ENCODE peak calls at places on chromosomes 2 and 18, in eight cellular contexts. G, S, R, X, J, M, A and I are unnamed samples.
A peak's percentile ranks its signal among the peaks of the same experiment; 100 is the strongest.

GRCh38 chr2:126978333-126978732 is 79.6 kb downstream of the TEX51 start:
- DNase-seq in G (no peak), S (no peak), R (no peak), X (no peak), J (no peak), M (no peak), A (no peak), I (no peak)

GRCh38 chr2:215409331-215410127 is 26.3 kb downstream of the FN1 start:
- DNase-seq in G (no peak), S (no peak), R (no peak), X (no peak), J (no peak), M (no peak), A (no peak), I (no peak)

GRCh38 chr2:237922641-237923361 is 44.0 kb upstream of the UBE2F start:
- DNase-seq in G (no peak), S (no peak), R (no peak), X (no peak), J (no peak), M (no peak), A (peak; percentile 30), I (no peak)

GRCh38 chr2:103817746-103818145 is 1036.2 kb upstream of the POU3F3 start:
- DNase-seq in G (no peak), S (no peak), R (no peak), X (no peak), J (no peak), M (no peak), A (no peak), I (no peak)

GRCh38 chr2:240585681-240586197 is 795 bp upstream of the CAPN10 start:
- DNase-seq in G (no peak), S (no peak), R (no peak), X (peak; percentile 41), J (no peak), M (no peak), A (no peak), I (no peak)

GRCh38 chr2:24304621-24305020 is 55.7 kb downstream of the ITSN2 start:
- DNase-seq in G (no peak), S (no peak), R (no peak), X (no peak), J (peak; percentile 30), M (no peak), A (no peak), I (no peak)

GRCh38 chr2:226179010-226179409 is 620.6 kb downstream of the IRS1 start:
- DNase-seq in G (no peak), S (no peak), R (no peak), X (no peak), J (no peak), M (no peak), A (no peak), I (no peak)

GRCh38 chr2:120203341-120204021 is 19.7 kb downstream of the TMEM185B start:
- DNase-seq in G (no peak), S (no peak), R (no peak), X (no peak), J (no peak), M (peak; percentile 26), A (peak; percentile 17), I (no peak)

GRCh38 chr2:219368690-219369108 is 19.0 kb downstream of the DNPEP start:
- DNase-seq in G (peak; percentile 34), S (no peak), R (no peak), X (no peak), J (peak; percentile 89), M (no peak), A (no peak), I (no peak)

DNA sequence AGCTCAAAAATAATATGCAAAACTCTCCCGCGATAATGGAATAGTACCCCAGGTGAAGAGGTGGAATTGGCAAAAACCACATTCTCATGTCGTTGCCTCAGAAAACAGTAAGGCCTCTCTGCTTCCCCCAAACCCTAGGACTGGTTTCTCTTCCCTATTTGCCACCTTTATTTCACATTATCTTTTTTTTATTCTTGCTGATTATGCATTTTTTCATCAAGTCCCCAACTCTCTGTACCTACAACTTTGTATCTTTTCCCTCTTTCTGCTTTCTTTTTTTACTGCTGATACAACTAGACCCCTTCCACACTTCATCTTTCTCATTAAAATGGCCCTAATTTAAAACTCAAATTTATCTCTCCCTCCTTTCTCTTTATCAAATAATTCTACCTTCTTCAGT is 1472.2 kb downstream of the SUCLG1 start:
- DNase-seq in G (no peak), S (no peak), R (no peak), X (no peak), J (no peak), M (no peak), A (no peak), I (no peak)
- H3K4me3 ChIP-seq in G (no peak overlapping the region), S (no peak overlapping the region), R (no peak overlapping the region), X (no peak overlapping the region), J (no peak overlapping the region), M (no peak overlapping the region), A (no peak overlapping the region), I (no peak overlapping the region)

GRCh38 chr2:66432801-66433694 is 1.9 kb upstream of the MEIS1 start:
- DNase-seq in G (peak; percentile 94), S (peak; percentile 94), R (no peak), X (peak; percentile 77), J (peak; percentile 98), M (peak; percentile 88), A (peak; percentile 96), I (no peak)
- H3K4me3 ChIP-seq in G (peak overlapping the region; percentile 65), S (peak overlapping the region; percentile 79), R (no peak overlapping the region), X (peak overlapping the region; percentile 71), J (peak overlapping the region; percentile 92), M (peak overlapping the region; percentile 74), A (peak overlapping the region; percentile 10), I (peak overlapping the region; percentile 30)

DNA sequence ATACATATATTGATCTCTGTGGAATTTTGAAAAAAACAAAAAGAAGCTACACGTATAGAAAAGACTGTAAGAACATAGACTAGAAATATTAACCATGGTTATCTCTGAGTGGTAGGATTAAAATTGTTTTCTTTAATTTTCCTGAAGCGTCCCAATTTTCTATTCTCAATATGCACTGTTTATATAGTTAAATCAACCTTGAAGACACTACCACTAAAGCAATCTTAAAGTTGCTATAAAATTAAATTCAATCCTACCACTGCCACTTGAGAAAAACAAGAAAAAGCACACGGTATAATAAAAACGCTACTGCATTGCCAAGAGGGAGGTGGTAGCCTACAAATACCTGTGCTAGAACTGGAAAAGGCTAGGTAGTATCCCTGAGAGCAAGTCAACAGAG is 47.2 kb downstream of the TRIP12 start:
- DNase-seq in G (no peak), S (no peak), R (no peak), X (no peak), J (no peak), M (no peak), A (no peak), I (no peak)
- H3K4me3 ChIP-seq in G (no peak overlapping the region), S (no peak overlapping the region), R (no peak overlapping the region), X (no peak overlapping the region), J (no peak overlapping the region), M (no peak overlapping the region), A (no peak overlapping the region), I (no peak overlapping the region)

GRCh38 chr2:8514748-8515389 is 167.0 kb upstream of the ID2 start:
- DNase-seq in G (no peak), S (no peak), R (peak; percentile 95), X (peak; percentile 3), J (no peak), M (no peak), A (no peak), I (no peak)
- H3K4me3 ChIP-seq in G (no peak overlapping the region), S (no peak overlapping the region), R (peak overlapping the region; percentile 45), X (no peak overlapping the region), J (no peak overlapping the region), M (no peak overlapping the region), A (no peak overlapping the region), I (no peak overlapping the region)

GRCh38 chr2:28976584-28976983 is 4.5 kb upstream of the TOGARAM2 start:
- DNase-seq in G (peak; percentile 66), S (no peak), R (no peak), X (peak; percentile 59), J (peak; percentile 55), M (no peak), A (peak; percentile 41), I (no peak)
- H3K4me3 ChIP-seq in G (no peak overlapping the region), S (no peak overlapping the region), R (no peak overlapping the region), X (no peak overlapping the region), J (no peak overlapping the region), M (no peak overlapping the region), A (no peak overlapping the region), I (no peak overlapping the region)

GRCh38 chr2:46942143-46942526 is 26.5 kb upstream of the MCFD2 start:
- DNase-seq in G (no peak), S (no peak), R (peak; percentile 85), X (peak; percentile 76), J (no peak), M (peak; percentile 50), A (peak; percentile 50), I (no peak)

GRCh38 chr2:46945671-46946070 is 30.1 kb upstream of the MCFD2 start:
- DNase-seq in G (no peak), S (no peak), R (no peak), X (no peak), J (no peak), M (no peak), A (no peak), I (no peak)

GRCh38 chr2:46942891-46943626 is 27.5 kb upstream of the MCFD2 start:
- DNase-seq in G (no peak), S (no peak), R (peak; percentile 16), X (no peak), J (no peak), M (no peak), A (no peak), I (no peak)

GRCh38 chr2:46947841-46948240 is 32.2 kb upstream of the MCFD2 start:
- DNase-seq in G (no peak), S (no peak), R (no peak), X (no peak), J (no peak), M (no peak), A (no peak), I (no peak)

DNA sequence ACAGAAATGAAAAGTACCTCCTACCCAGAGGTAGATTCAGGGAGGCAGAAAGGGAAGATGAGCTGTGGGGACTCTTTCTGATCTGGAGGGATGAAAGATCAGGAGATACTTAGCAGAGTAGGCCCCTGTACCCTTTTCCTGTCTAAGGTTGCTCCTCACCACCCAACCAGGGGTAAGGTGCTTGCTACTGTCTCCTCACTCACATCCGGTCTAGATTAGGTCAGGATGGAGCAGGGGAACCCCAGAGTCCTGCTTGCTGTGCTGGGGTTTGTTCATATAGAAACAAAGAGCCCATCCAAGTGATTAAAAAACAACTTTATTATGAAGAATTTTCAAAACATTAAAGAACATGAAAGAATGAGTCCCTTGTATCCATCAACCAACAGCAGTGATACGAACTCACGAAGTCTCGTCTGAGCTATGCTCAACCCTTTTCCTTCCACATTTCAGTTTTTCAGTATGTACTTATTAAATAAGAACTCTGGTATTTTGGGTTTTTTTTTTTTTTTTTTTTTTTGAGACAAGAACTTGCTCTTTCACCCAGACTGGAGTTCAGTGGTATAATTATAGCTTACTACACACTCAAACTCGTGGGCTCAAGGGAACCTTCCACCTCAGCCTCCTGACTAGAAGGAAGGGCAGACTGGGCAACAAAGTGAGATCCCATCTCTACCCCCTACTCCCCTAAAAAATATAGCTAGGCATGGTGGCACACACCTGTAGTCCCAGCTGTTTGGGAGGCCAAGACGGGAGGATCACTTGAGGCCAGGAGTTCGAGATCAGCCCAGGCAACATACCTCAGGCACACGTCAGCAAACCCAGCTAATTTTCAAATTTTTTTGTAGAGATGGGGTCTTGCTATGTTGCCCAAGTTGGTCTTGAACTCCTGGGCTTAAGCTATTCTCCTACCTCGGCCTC is 28.5 kb upstream of the MCFD2 start:
- DNase-seq in G (no peak), S (no peak), R (peak; percentile 92), X (no peak), J (no peak), M (no peak), A (no peak), I (no peak)
- H3K4me3 ChIP-seq in G (no peak overlapping the region), S (no peak overlapping the region), R (peak overlapping the region; percentile 99), X (peak overlapping the region; percentile 96), J (no peak overlapping the region), M (no peak overlapping the region), A (no peak overlapping the region), I (no peak overlapping the region)

GRCh38 chr18:58263055-58263732 is 219.2 kb downstream of the NEDD4L start:
- DNase-seq in G (no peak), S (no peak), R (no peak), X (no peak), J (no peak), M (no peak), A (no peak), I (no peak)
- H3K4me3 ChIP-seq in G (no peak overlapping the region), S (no peak overlapping the region), R (no peak overlapping the region), X (no peak overlapping the region), J (no peak overlapping the region), M (no peak overlapping the region), A (no peak overlapping the region), I (no peak overlapping the region)